ENCODE peak calls at places on chromosomes 11 and 22, in five cellular contexts. Z, U, B, C and F are unnamed samples.

GRCh38 chr11:113494021-113494420 is 18.8 kb upstream of the DRD2 start:
- DNase-seq in Z (no peak), U (no peak), B (no peak), C (no peak), F (no peak)

GRCh38 chr11:120566176-120566575 is 54.6 kb downstream of the GRIK4 start:
- DNase-seq in Z (no peak), U (no peak), B (no peak), C (peak; percentile 95), F (no peak)

GRCh38 chr11:94845622-94846021 is 77.5 kb downstream of the AMOTL1 start:
- DNase-seq in Z (no peak), U (no peak), B (no peak), C (no peak), F (no peak)

GRCh38 chr11:122176651-122177050 is 60.6 kb upstream of the BLID start:
- DNase-seq in Z (no peak), U (no peak), B (no peak), C (no peak), F (no peak)

GRCh38 chr11:72361321-72361720 is 73.0 kb downstream of the CLPB start:
- DNase-seq in Z (no peak), U (no peak), B (no peak), C (no peak), F (peak; percentile 65)

GRCh38 chr11:69588270-69588669 is 52.7 kb upstream of the CCND1 start:
- DNase-seq in Z (no peak), U (no peak), B (no peak), C (no peak), F (no peak)

GRCh38 chr22:22410121-22410520 is 98.4 kb downstream of the ZNF280B start:
- DNase-seq in Z (no peak), U (peak; percentile 18), B (no peak), C (no peak), F (peak; percentile 52)

GRCh38 chr22:26522012-26522411 is 9.7 kb upstream of the TFIP11 start:
- DNase-seq in Z (no peak), U (no peak), B (no peak), C (no peak), F (no peak)

GRCh38 chr11:46663277-46663940 is 37.0 kb downstream of the ARHGAP1 start:
- DNase-seq in Z (no peak), U (no peak), B (no peak), C (no peak), F (no peak)

GRCh38 chr11:46664612-46665011 is 35.8 kb downstream of the ARHGAP1 start:
- DNase-seq in Z (no peak), U (no peak), B (no peak), C (peak; percentile 59), F (no peak)

GRCh38 chr11:46665356-46665755 is 35.1 kb downstream of the ARHGAP1 start:
- DNase-seq in Z (no peak), U (no peak), B (no peak), C (no peak), F (no peak)

GRCh38 chr11:46659908-46660307 is 40.5 kb downstream of the ARHGAP1 start:
- DNase-seq in Z (no peak), U (no peak), B (no peak), C (no peak), F (no peak)

GRCh38 chr11:46661836-46662235 is 38.6 kb downstream of the ARHGAP1 start:
- DNase-seq in Z (no peak), U (no peak), B (no peak), C (no peak), F (no peak)
- H3K36me3 ChIP-seq in Z (no peaks in the 10 kb centered on the region), U (peaks cover 5% of the 10 kb centered on the region), B (peaks cover 26% of the 10 kb centered on the region), C (peaks cover 10% of the 10 kb centered on the region), F (no peaks in the 10 kb centered on the region)

GRCh38 chr22:20857838-20858614 is 585 bp downstream of the PI4KA start:
- DNase-seq in Z (peak; percentile 95), U (peak; percentile 76), B (peak; percentile 72), C (peak; percentile 96), F (peak; percentile 95)

GRCh38 chr22:20852076-20852475 is 6.5 kb downstream of the PI4KA start:
- DNase-seq in Z (no peak), U (no peak), B (no peak), C (no peak), F (no peak)

GRCh38 chr22:20858615-20859416 is at the start of the genes PI4KA and SNAP29:
- DNase-seq in Z (peak; percentile 99), U (peak; percentile 98), B (peak; percentile 94), C (peak; percentile 99), F (peak; percentile 100)

GRCh38 chr22:20857247-20857643 is 1.4 kb downstream of the PI4KA start:
- DNase-seq in Z (no peak), U (no peak), B (no peak), C (no peak), F (no peak)

DNA sequence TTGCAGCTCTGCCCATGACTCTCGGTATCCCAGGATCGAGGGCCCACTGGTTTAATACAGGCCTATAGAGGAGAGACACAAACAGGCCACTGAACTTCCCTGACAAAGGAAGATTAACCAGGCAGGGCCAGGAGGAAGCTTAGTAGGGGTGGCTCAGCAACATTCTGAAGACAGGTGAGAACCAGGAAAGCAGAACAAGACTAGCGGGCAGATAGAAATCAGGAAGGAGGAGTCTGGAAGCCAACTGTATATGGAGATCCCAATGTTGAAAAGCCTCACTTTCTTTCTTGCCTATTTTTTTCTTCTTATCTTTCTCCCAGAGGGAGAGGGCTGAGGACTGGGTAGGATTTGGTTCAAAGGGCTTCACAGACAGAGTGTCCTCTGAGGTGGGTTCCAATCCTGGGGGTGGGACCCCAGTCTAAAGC is 5.4 kb downstream of the PI4KA start:
- DNase-seq in Z (no peak), U (no peak), B (no peak), C (no peak), F (no peak)
- H3K4me1 ChIP-seq in Z (peaks cover 10% of the 10 kb centered on the region), U (peaks cover 14% of the 10 kb centered on the region), B (peaks cover 6% of the 10 kb centered on the region), C (peaks cover 5% of the 10 kb centered on the region), F (peaks cover 3% of the 10 kb centered on the region)

GRCh38 chr11:67283490-67283963 is 5.6 kb upstream of the ANKRD13D start:
- DNase-seq in Z (no peak), U (no peak), B (no peak), C (no peak), F (no peak)

GRCh38 chr11:67286621-67287333 is 2.3 kb upstream of the ANKRD13D start:
- DNase-seq in Z (no peak), U (no peak), B (no peak), C (no peak), F (no peak)

GRCh38 chr11:67284811-67285540 is 4.1 kb upstream of the ANKRD13D start:
- DNase-seq in Z (no peak), U (no peak), B (no peak), C (no peak), F (no peak)

GRCh38 chr11:67287355-67288197 is 1.5 kb upstream of the ANKRD13D start:
- DNase-seq in Z (no peak), U (no peak), B (no peak), C (no peak), F (no peak)

GRCh38 chr11:67285541-67286498 is 3.3 kb upstream of the ANKRD13D start:
- DNase-seq in Z (no peak), U (no peak), B (no peak), C (no peak), F (no peak)
- H3K36me3 ChIP-seq in Z (no peaks in the 10 kb centered on the region), U (peaks cover 20% of the 10 kb centered on the region), B (peaks cover 4% of the 10 kb centered on the region), C (peaks cover 13% of the 10 kb centered on the region), F (peaks cover 60% of the 10 kb centered on the region)

GRCh38 chr22:37499789-37500188 is 13.6 kb upstream of the MFNG start:
- DNase-seq in Z (no peak), U (no peak), B (no peak), C (no peak), F (peak; percentile 78)
- H3K4me1 ChIP-seq in Z (peaks cover 11% of the 10 kb centered on the region), U (peaks cover 59% of the 10 kb centered on the region), B (peaks cover 42% of the 10 kb centered on the region), C (peaks cover 11% of the 10 kb centered on the region), F (peaks cover 30% of the 10 kb centered on the region)